ENCODE peak calls at places on chromosomes 12 and 14, in nine cellular contexts. F is body of pancreas; A is WERI-Rb-1; T is GM13977; E is HTR-8/SVneo; Y is naive thymus-derived CD4-positive, alpha-beta T cell; H is AG20443; N is erythroblast; I is iPS-NIHi11. K is an unnamed sample.

GRCh38 chr14:40164083-40164482 is 731.9 kb upstream of the FBXO33 start:
- DNase-seq in T (no peak), I (no peak), E (peak), H (no peak), Y (no peak), F (no peak), A (no peak), N (no peak), K (peak)

GRCh38 chr14:103084021-103084919 is at the start of gene LBHD2:
- DNase-seq in I (peak), T (no peak), H (peak), Y (no peak), N (no peak), F (no peak), E (no peak), A (no peak), K (no peak)

GRCh38 chr14:45793081-45793480 is 540.1 kb upstream of the MIS18BP1 start:
- DNase-seq in E (no peak), N (no peak), A (no peak), Y (no peak), I (no peak), H (no peak), F (no peak), T (no peak), K (no peak)

GRCh38 chr12:6234214-6234613 is 34.0 kb downstream of the CD9 start:
- DNase-seq in F (no peak), H (peak), Y (no peak), N (no peak), I (no peak), E (no peak), T (no peak), A (no peak), K (no peak)

GRCh38 chr12:26369588-26369987 is 174.2 kb downstream of the SSPN start:
- DNase-seq in I (peak), H (peak), A (no peak), N (peak), T (no peak), E (peak), Y (no peak), F (no peak), K (peak)

GRCh38 chr12:62629971-62630739 is 163.5 kb downstream of the MON2 start:
- DNase-seq in Y (no peak), F (no peak), I (no peak), H (no peak), E (no peak), T (no peak), N (no peak), A (no peak), K (no peak)

GRCh38 chr12:122981036-122981471 is 573 bp downstream of the ARL6IP4 start:
- DNase-seq in A (no peak), T (no peak), F (no peak), N (peak), H (no peak), I (no peak), Y (no peak), E (no peak), K (no peak)

GRCh38 chr14:54529811-54530210 is 20.1 kb downstream of the CGRRF1 start:
- DNase-seq in I (no peak), T (no peak), E (no peak), A (no peak), N (no peak), F (no peak), H (no peak), Y (no peak), K (no peak)

GRCh38 chr12:82857911-82858533 is 171.3 kb downstream of the TMTC2 start:
- DNase-seq in N (no peak), E (no peak), H (no peak), F (no peak), Y (no peak), T (no peak), A (no peak), I (no peak), K (no peak)

GRCh38 chr12:93518725-93519124 is 51.4 kb downstream of the MRPL42 start:
- DNase-seq in N (no peak), I (no peak), F (no peak), E (no peak), H (peak), Y (no peak), T (no peak), A (no peak), K (peak)

GRCh38 chr12:47021298-47021697 is 58.1 kb upstream of the PCED1B start:
- DNase-seq in T (peak), I (peak), F (no peak), E (peak), A (peak), Y (peak), H (peak), N (peak), K (peak)

GRCh38 chr12:111068281-111068680 is 147.9 kb upstream of the MYL2 start:
- DNase-seq in Y (peak), E (no peak), H (no peak), A (no peak), F (no peak), I (no peak), T (no peak), N (no peak), K (no peak)

GRCh38 chr12:52189376-52190174 is 2.2 kb downstream of the KRT80 start:
- DNase-seq in T (no peak), H (peak), F (no peak), Y (no peak), N (no peak), E (peak), A (no peak), I (no peak), K (no peak)

GRCh38 chr12:124380793-124381453 is 86.0 kb downstream of the RFLNA start:
- DNase-seq in E (no peak), F (no peak), I (no peak), A (no peak), N (no peak), Y (no peak), T (no peak), H (no peak), K (no peak)

GRCh38 chr12:43551971-43552559 is at the start of gene ADAMTS20:
- DNase-seq in E (peak), I (peak), A (peak), T (no peak), F (no peak), N (peak), Y (no peak), H (peak), K (no peak)

GRCh38 chr12:6613776-6614512 is 6.8 kb upstream of the CHD4 start:
- DNase-seq in N (peak), A (peak), H (peak), Y (no peak), F (peak), E (peak), I (peak), T (peak), K (peak)

GRCh38 chr12:59383426-59383822 is 212.4 kb upstream of the SLC16A7 start:
- DNase-seq in E (no peak), I (no peak), F (no peak), T (no peak), Y (no peak), N (no peak), A (no peak), H (no peak), K (no peak)

GRCh38 chr12:31749024-31749704 is 20.3 kb upstream of the AMN1 start:
- DNase-seq in A (no peak), N (peak), Y (no peak), E (peak), F (peak), H (peak), T (peak), I (peak), K (peak)

GRCh38 chr14:50954811-50955372 is 10.6 kb upstream of the PYGL start:
- DNase-seq in T (peak), Y (no peak), E (peak), F (no peak), I (peak), N (peak), H (peak), A (no peak), K (no peak)

GRCh38 chr12:49984960-49985359 is 12.2 kb downstream of the AQP6 start:
- DNase-seq in E (no peak), F (no peak), Y (no peak), A (no peak), T (no peak), N (no peak), H (no peak), I (no peak), K (no peak)

GRCh38 chr14:75634848-75635247 is 25.8 kb downstream of the ERG28 start:
- DNase-seq in Y (no peak), A (no peak), E (no peak), N (no peak), T (no peak), I (peak), H (no peak), F (no peak), K (no peak)

GRCh38 chr12:103884316-103884715 is 43.3 kb upstream of the NT5DC3 start:
- DNase-seq in A (peak), N (peak), H (peak), Y (peak), I (peak), E (peak), F (no peak), T (peak), K (no peak)

GRCh38 chr12:88684170-88684569 is 103.9 kb upstream of the KITLG start:
- DNase-seq in F (no peak), A (no peak), Y (no peak), I (no peak), N (no peak), T (no peak), H (no peak), E (no peak), K (no peak)

GRCh38 chr14:102675396-102675795 is 82.9 kb downstream of the RCOR1 start:
- DNase-seq in F (no peak), H (no peak), N (no peak), I (no peak), E (peak), T (no peak), A (no peak), Y (no peak), K (no peak)

GRCh38 chr12:96107236-96107635 is 71.8 kb upstream of the LTA4H start:
- DNase-seq in E (no peak), N (no peak), T (no peak), A (no peak), H (no peak), I (peak), F (no peak), Y (no peak), K (no peak)